ENCODE peak calls at places on chromosomes 2 and 18, in six cellular contexts. H is cortex of kidney, X is ovary, K is HT1080, N is A172, B is GM04504. V is an unnamed sample.

GRCh38 chr2:38722271-38723115 is 28.7 kb downstream of the SRSF7 start:
- DNase-seq in H (no peak), X (no peak), K (no peak), N (no peak), B (no peak), V (no peak)

GRCh38 chr2:101793277-101793969 is 95.9 kb downstream of the MAP4K4 start:
- DNase-seq in H (no peak), X (peak; percentile 51), K (no peak), N (no peak), B (no peak), V (peak; percentile 2)

GRCh38 chr18:58900015-58900649 is 35.5 kb downstream of the ZNF532 start:
- DNase-seq in H (no peak), X (no peak), K (no peak), N (no peak), B (no peak), V (no peak)

GRCh38 chr18:23916338-23916737 is 98.2 kb upstream of the TTC39C start:
- DNase-seq in H (no peak), X (no peak), K (no peak), N (no peak), B (no peak), V (no peak)

GRCh38 chr2:223460774-223461211 is 141.4 kb downstream of the SCG2 start:
- DNase-seq in H (no peak), X (no peak), K (peak; percentile 90), N (peak; percentile 60), B (peak; percentile 32), V (no peak)

GRCh38 chr2:27857417-27858172 is 32.6 kb downstream of the RBKS start:
- DNase-seq in H (no peak), X (no peak), K (no peak), N (peak; percentile 71), B (peak; percentile 54), V (no peak)

GRCh38 chr2:147293958-147294824 is 550.6 kb upstream of the ACVR2A start:
- DNase-seq in H (no peak), X (no peak), K (no peak), N (no peak), B (no peak), V (no peak)

GRCh38 chr18:62716679-62717058 is 1.3 kb downstream of the PHLPP1 start:
- DNase-seq in H (no peak), X (peak; percentile 68), K (peak; percentile 21), N (no peak), B (no peak), V (peak; percentile 13)

GRCh38 chr2:54122939-54123338 is 7.5 kb downstream of the ACYP2 start:
- DNase-seq in H (no peak), X (no peak), K (peak; percentile 85), N (peak; percentile 85), B (peak; percentile 35), V (no peak)

GRCh38 chr2:72602711-72603110 is 223.1 kb downstream of the EXOC6B start:
- DNase-seq in H (no peak), X (no peak), K (no peak), N (no peak), B (no peak), V (no peak)

GRCh38 chr18:63185979-63186378 is 133.6 kb downstream of the BCL2 start:
- DNase-seq in H (no peak), X (no peak), K (no peak), N (no peak), B (no peak), V (no peak)

GRCh38 chr18:47604041-47604440 is 326.4 kb downstream of the SMAD2 start:
- DNase-seq in H (no peak), X (no peak), K (no peak), N (no peak), B (no peak), V (no peak)

GRCh38 chr2:74250189-74250631 is 51.8 kb downstream of the MTHFD2 start:
- DNase-seq in H (no peak), X (peak; percentile 65), K (peak; percentile 18), N (peak; percentile 34), B (peak; percentile 6), V (no peak)

GRCh38 chr2:27518113-27518781 is 21.6 kb downstream of the GCKR start:
- DNase-seq in H (no peak), X (no peak), K (no peak), N (no peak), B (no peak), V (no peak)

GRCh38 chr2:108615480-108616090 is 81.3 kb downstream of the LIMS1 start:
- DNase-seq in H (no peak), X (no peak), K (no peak), N (no peak), B (no peak), V (no peak)

GRCh38 chr2:43228341-43228751 is 1.9 kb upstream of the ZFP36L2 start:
- DNase-seq in H (no peak), X (no peak), K (no peak), N (no peak), B (no peak), V (no peak)

GRCh38 chr2:124975224-124975623 is 950.1 kb downstream of the CNTNAP5 start:
- DNase-seq in H (no peak), X (no peak), K (no peak), N (no peak), B (no peak), V (no peak)

GRCh38 chr2:82139979-82140611 is 1835.5 kb upstream of the LRRTM1 start:
- DNase-seq in H (no peak), X (no peak), K (no peak), N (no peak), B (no peak), V (no peak)

GRCh38 chr2:144358979-144359541 is 160.9 kb downstream of the ZEB2 start:
- DNase-seq in H (no peak), X (no peak), K (peak; percentile 46), N (peak; percentile 58), B (no peak), V (no peak)

GRCh38 chr18:9495916-9496540 is 20.7 kb downstream of the RALBP1 start:
- DNase-seq in H (no peak), X (no peak), K (no peak), N (no peak), B (no peak), V (no peak)

GRCh38 chr2:219578811-219579210 is 6.7 kb downstream of the INHA start:
- DNase-seq in H (no peak), X (no peak), K (no peak), N (no peak), B (no peak), V (no peak)

GRCh38 chr2:165745916-165746315 is 48.1 kb downstream of the GALNT3 start:
- DNase-seq in H (no peak), X (no peak), K (no peak), N (peak; percentile 21), B (peak; percentile 8), V (no peak)

GRCh38 chr2:212940816-212941215 is 210.6 kb downstream of the IKZF2 start:
- DNase-seq in H (no peak), X (no peak), K (peak; percentile 7), N (peak; percentile 10), B (peak; percentile 10), V (peak; percentile 82)

GRCh38 chr2:69122271-69122670 is 109.3 kb downstream of the ANTXR1 start:
- DNase-seq in H (no peak), X (no peak), K (peak; percentile 87), N (peak; percentile 57), B (peak; percentile 30), V (no peak)

GRCh38 chr18:11849845-11850747 is 1.1 kb upstream of the CHMP1B start:
- DNase-seq in H (no peak), X (peak; percentile 67), K (peak; percentile 91), N (peak; percentile 82), B (peak; percentile 63), V (no peak)

GRCh38 chr2:198628596-198628995 is 824.2 kb downstream of the PLCL1 start:
- DNase-seq in H (no peak), X (no peak), K (no peak), N (no peak), B (no peak), V (no peak)

GRCh38 chr2:209933499-209934458 is 68.7 kb upstream of the RPE start:
- DNase-seq in H (no peak), X (no peak), K (peak; percentile 87), N (peak; percentile 74), B (peak; percentile 27), V (no peak)

GRCh38 chr2:39608690-39609457 is 56.8 kb upstream of the TMEM178A start:
- DNase-seq in H (no peak), X (no peak), K (no peak), N (no peak), B (no peak), V (no peak)

GRCh38 chr2:150484006-150484405 is 3.5 kb downstream of the RND3 start:
- DNase-seq in H (no peak), X (no peak), K (no peak), N (no peak), B (peak; percentile 16), V (no peak)

GRCh38 chr2:21052044-21052443 is 8.2 kb upstream of the APOB start:
- DNase-seq in H (no peak), X (no peak), K (no peak), N (no peak), B (no peak), V (no peak)

GRCh38 chr18:12839526-12840196 is 44.4 kb downstream of the PTPN2 start:
- DNase-seq in H (no peak), X (no peak), K (peak; percentile 11), N (no peak), B (no peak), V (no peak)

GRCh38 chr2:181178823-181179412 is 198.5 kb downstream of the UBE2E3 start:
- DNase-seq in H (no peak), X (no peak), K (no peak), N (peak; percentile 14), B (no peak), V (no peak)

GRCh38 chr2:54404270-54404669 is 51.9 kb upstream of the SPTBN1 start:
- DNase-seq in H (no peak), X (no peak), K (no peak), N (peak; percentile 22), B (no peak), V (no peak)

GRCh38 chr18:36808681-36809080 is 20.1 kb downstream of the TPGS2 start:
- DNase-seq in H (no peak), X (no peak), K (peak; percentile 81), N (no peak), B (peak; percentile 39), V (no peak)

GRCh38 chr2:84029903-84030559 is 429.0 kb downstream of the SUCLG1 start:
- DNase-seq in H (no peak), X (no peak), K (no peak), N (no peak), B (no peak), V (no peak)

GRCh38 chr18:31217038-31217437 is 54.4 kb upstream of the DSC1 start:
- DNase-seq in H (no peak), X (no peak), K (peak; percentile 14), N (no peak), B (no peak), V (no peak)

V was measured in NCI-H2107.